ENCODE peak calls at places on chromosomes 13 and 19, in four cellular contexts. One of them, this sample, is unnamed.
A peak's percentile ranks its signal among the peaks of the same experiment; 100 is the strongest.

GRCh38 chr13:50645092-50645491 is 198.4 kb downstream of the DLEU7 start:
- DNase-seq in astrocyte of the spinal cord: peak; percentile 49
- DNase-seq in colonic mucosa: no peak
- DNase-seq in activated gamma-delta T cell: no peak
- DNase-seq in this sample: no peak

GRCh38 chr13:99971576-99972189 is at the start of gene ZIC5:
- DNase-seq in activated gamma-delta T cell: no peak
- DNase-seq in astrocyte of the spinal cord: peak; percentile 83
- DNase-seq in colonic mucosa: peak; percentile 14
- DNase-seq in this sample: no peak

GRCh38 chr13:50888362-50888761 is 21.2 kb upstream of the RNASEH2B start:
- DNase-seq in colonic mucosa: no peak
- DNase-seq in astrocyte of the spinal cord: no peak
- DNase-seq in activated gamma-delta T cell: no peak
- DNase-seq in this sample: no peak

GRCh38 chr19:58058428-58058827 is 654 bp upstream of the ZNF135 start:
- DNase-seq in activated gamma-delta T cell: no peak
- DNase-seq in colonic mucosa: no peak
- DNase-seq in astrocyte of the spinal cord: no peak
- DNase-seq in this sample: no peak

GRCh38 chr13:114118763-114119123 is 13.7 kb downstream of the RASA3 start:
- DNase-seq in astrocyte of the spinal cord: peak; percentile 71
- DNase-seq in colonic mucosa: no peak
- DNase-seq in activated gamma-delta T cell: no peak
- DNase-seq in this sample: peak; percentile 56

GRCh38 chr13:33017410-33017929 is 1.2 kb downstream of the KL start:
- DNase-seq in activated gamma-delta T cell: no peak
- DNase-seq in colonic mucosa: peak; percentile 63
- DNase-seq in astrocyte of the spinal cord: peak; percentile 30
- DNase-seq in this sample: no peak

GRCh38 chr19:51157265-51157664 is 15.2 kb downstream of the SIGLEC7 start:
- DNase-seq in colonic mucosa: no peak
- DNase-seq in astrocyte of the spinal cord: no peak
- DNase-seq in activated gamma-delta T cell: no peak
- DNase-seq in this sample: no peak

GRCh38 chr19:38785187-38785699 is 3.8 kb upstream of the LGALS7B start:
- DNase-seq in colonic mucosa: no peak
- DNase-seq in activated gamma-delta T cell: no peak
- DNase-seq in astrocyte of the spinal cord: no peak
- DNase-seq in this sample: peak; percentile 36

GRCh38 chr13:46615888-46616531 is 63.0 kb downstream of the LRCH1 start:
- DNase-seq in activated gamma-delta T cell: no peak
- DNase-seq in colonic mucosa: no peak
- DNase-seq in astrocyte of the spinal cord: no peak
- DNase-seq in this sample: no peak

GRCh38 chr13:50075619-50076097 is 60.4 kb downstream of the KCNRG start:
- DNase-seq in astrocyte of the spinal cord: peak; percentile 39
- DNase-seq in activated gamma-delta T cell: no peak
- DNase-seq in colonic mucosa: no peak
- DNase-seq in this sample: no peak

GRCh38 chr19:4425531-4425930 is 23.1 kb downstream of the CHAF1A start:
- DNase-seq in astrocyte of the spinal cord: peak; percentile 57
- DNase-seq in colonic mucosa: no peak
- DNase-seq in activated gamma-delta T cell: no peak
- DNase-seq in this sample: no peak

GRCh38 chr13:51623473-51623872 is 39.2 kb downstream of the WDFY2 start:
- DNase-seq in colonic mucosa: no peak
- DNase-seq in astrocyte of the spinal cord: no peak
- DNase-seq in activated gamma-delta T cell: no peak
- DNase-seq in this sample: no peak

This sample was measured in spleen.